ENCODE peak calls at places on chromosomes 13 and 19, in eight cellular contexts. H, Y, Z, J, K, I, W and G are unnamed samples.

GRCh38 chr19:56748443-56748842 is 76.9 kb upstream of the ZNF835 start:
- DNase-seq in H (no peak), Y (no peak), Z (no peak), J (no peak), K (no peak), I (peak), W (no peak), G (no peak)

GRCh38 chr19:46607441-46607841 is 6.3 kb downstream of the CALM3 start:
- DNase-seq in H (no peak), Y (no peak), Z (peak), J (no peak), K (no peak), I (no peak), W (no peak), G (no peak)

GRCh38 chr13:112702341-112702982 is 12.6 kb downstream of the ATP11A start:
- DNase-seq in H (no peak), Y (no peak), Z (no peak), J (no peak), K (no peak), I (no peak), W (no peak), G (no peak)

GRCh38 chr19:37986048-37986750 is 79.2 kb downstream of the SIPA1L3 start:
- DNase-seq in H (no peak), Y (no peak), Z (no peak), J (no peak), K (no peak), I (no peak), W (no peak), G (no peak)

GRCh38 chr13:113729329-113730019 is 29.6 kb upstream of the TMEM255B start:
- DNase-seq in H (no peak), Y (no peak), Z (no peak), J (peak), K (no peak), I (no peak), W (no peak), G (no peak)

GRCh38 chr19:33224694-33225457 is 774 bp downstream of the SLC7A10 start:
- DNase-seq in H (no peak), Y (no peak), Z (no peak), J (no peak), K (no peak), I (no peak), W (no peak), G (no peak)

GRCh38 chr19:22620401-22620800 is 13.7 kb upstream of the ZNF492 start:
- DNase-seq in H (no peak), Y (no peak), Z (no peak), J (no peak), K (no peak), I (no peak), W (peak), G (no peak)

GRCh38 chr19:7811989-7812388 is 18.0 kb upstream of the EVI5L start:
- DNase-seq in H (no peak), Y (no peak), Z (no peak), J (no peak), K (no peak), I (no peak), W (no peak), G (no peak)

GRCh38 chr13:98564204-98564603 is 12.7 kb downstream of the STK24 start:
- DNase-seq in H (no peak), Y (no peak), Z (no peak), J (no peak), K (no peak), I (no peak), W (no peak), G (no peak)

GRCh38 chr13:45055198-45055901 is 65.0 kb upstream of the GTF2F2 start:
- DNase-seq in H (no peak), Y (peak), Z (no peak), J (no peak), K (peak), I (peak), W (no peak), G (peak)

GRCh38 chr13:112178769-112179168 is 111.8 kb downstream of the SOX1 start:
- DNase-seq in H (no peak), Y (no peak), Z (no peak), J (no peak), K (no peak), I (no peak), W (peak), G (no peak)